ENCODE peak calls at places on chromosomes 5 and 9, in ten cellular contexts. One of them, this sample, is unnamed.

GRCh38 chr5:171801-172331 is 19.4 kb upstream of the LRRC14B start:
- DNase-seq in psoas muscle: peak
- DNase-seq in SK-N-SH: no peak
- DNase-seq in IMR-90: no peak
- DNase-seq in coronary artery: peak
- DNase-seq in mammary epithelial cell: no peak
- DNase-seq in astrocyte of the spinal cord: no peak
- DNase-seq in uterus: no peak
- DNase-seq in choroid plexus epithelial cell: no peak
- DNase-seq in MM.1S: no peak
- DNase-seq in this sample: no peak

GRCh38 chr9:135971892-135972291 is 10.7 kb upstream of the UBAC1 start:
- DNase-seq in psoas muscle: no peak
- DNase-seq in SK-N-SH: no peak
- DNase-seq in IMR-90: no peak
- DNase-seq in coronary artery: no peak
- DNase-seq in mammary epithelial cell: peak
- DNase-seq in astrocyte of the spinal cord: no peak
- DNase-seq in uterus: no peak
- DNase-seq in choroid plexus epithelial cell: peak
- DNase-seq in MM.1S: peak
- DNase-seq in this sample: no peak

GRCh38 chr5:9361835-9362234 is 184.0 kb downstream of the SEMA5A start:
- DNase-seq in psoas muscle: no peak
- DNase-seq in SK-N-SH: peak
- DNase-seq in IMR-90: peak
- DNase-seq in coronary artery: no peak
- DNase-seq in mammary epithelial cell: peak
- DNase-seq in astrocyte of the spinal cord: peak
- DNase-seq in uterus: peak
- DNase-seq in choroid plexus epithelial cell: peak
- DNase-seq in MM.1S: peak
- DNase-seq in this sample: no peak

GRCh38 chr9:109769250-109769649 is 10.7 kb upstream of the PALM2AKAP2 start:
- DNase-seq in psoas muscle: no peak
- DNase-seq in SK-N-SH: no peak
- DNase-seq in IMR-90: no peak
- DNase-seq in coronary artery: no peak
- DNase-seq in mammary epithelial cell: no peak
- DNase-seq in astrocyte of the spinal cord: peak
- DNase-seq in uterus: no peak
- DNase-seq in choroid plexus epithelial cell: no peak
- DNase-seq in MM.1S: no peak
- DNase-seq in this sample: no peak

GRCh38 chr5:135851907-135852805 is 17.7 kb downstream of the SLC25A48 start:
- DNase-seq in psoas muscle: no peak
- DNase-seq in SK-N-SH: no peak
- DNase-seq in IMR-90: no peak
- DNase-seq in coronary artery: no peak
- DNase-seq in mammary epithelial cell: no peak
- DNase-seq in astrocyte of the spinal cord: no peak
- DNase-seq in uterus: no peak
- DNase-seq in choroid plexus epithelial cell: no peak
- DNase-seq in MM.1S: no peak
- DNase-seq in this sample: no peak

GRCh38 chr5:175821790-175822211 is 49.6 kb upstream of the CPLX2 start:
- DNase-seq in psoas muscle: no peak
- DNase-seq in SK-N-SH: no peak
- DNase-seq in IMR-90: no peak
- DNase-seq in coronary artery: no peak
- DNase-seq in mammary epithelial cell: peak
- DNase-seq in astrocyte of the spinal cord: no peak
- DNase-seq in uterus: no peak
- DNase-seq in choroid plexus epithelial cell: no peak
- DNase-seq in MM.1S: no peak
- DNase-seq in this sample: no peak

GRCh38 chr9:132249690-132250089 is 87.8 kb downstream of the NTNG2 start:
- DNase-seq in psoas muscle: peak
- DNase-seq in SK-N-SH: no peak
- DNase-seq in IMR-90: no peak
- DNase-seq in coronary artery: no peak
- DNase-seq in mammary epithelial cell: no peak
- DNase-seq in astrocyte of the spinal cord: no peak
- DNase-seq in uterus: no peak
- DNase-seq in choroid plexus epithelial cell: no peak
- DNase-seq in MM.1S: no peak
- DNase-seq in this sample: no peak

GRCh38 chr5:65837139-65837538 is 89.2 kb upstream of the ERBIN start:
- DNase-seq in psoas muscle: no peak
- DNase-seq in SK-N-SH: no peak
- DNase-seq in IMR-90: peak
- DNase-seq in coronary artery: no peak
- DNase-seq in mammary epithelial cell: peak
- DNase-seq in astrocyte of the spinal cord: peak
- DNase-seq in uterus: no peak
- DNase-seq in choroid plexus epithelial cell: peak
- DNase-seq in MM.1S: no peak
- DNase-seq in this sample: no peak

GRCh38 chr9:124452326-124452725 is 2.1 kb downstream of the ADGRD2 start:
- DNase-seq in psoas muscle: no peak
- DNase-seq in SK-N-SH: peak
- DNase-seq in IMR-90: no peak
- DNase-seq in coronary artery: no peak
- DNase-seq in mammary epithelial cell: no peak
- DNase-seq in astrocyte of the spinal cord: no peak
- DNase-seq in uterus: no peak
- DNase-seq in choroid plexus epithelial cell: no peak
- DNase-seq in MM.1S: no peak
- DNase-seq in this sample: no peak

GRCh38 chr9:117178596-117179111 is 236.2 kb downstream of the ASTN2 start:
- DNase-seq in psoas muscle: no peak
- DNase-seq in SK-N-SH: peak
- DNase-seq in IMR-90: peak
- DNase-seq in coronary artery: no peak
- DNase-seq in mammary epithelial cell: no peak
- DNase-seq in astrocyte of the spinal cord: peak
- DNase-seq in uterus: no peak
- DNase-seq in choroid plexus epithelial cell: peak
- DNase-seq in MM.1S: no peak
- DNase-seq in this sample: no peak

GRCh38 chr9:92147030-92147853 is 32.0 kb upstream of the SPTLC1 start:
- DNase-seq in psoas muscle: no peak
- DNase-seq in SK-N-SH: no peak
- DNase-seq in IMR-90: peak
- DNase-seq in coronary artery: no peak
- DNase-seq in mammary epithelial cell: peak
- DNase-seq in astrocyte of the spinal cord: peak
- DNase-seq in uterus: peak
- DNase-seq in choroid plexus epithelial cell: peak
- DNase-seq in MM.1S: no peak
- DNase-seq in this sample: peak

GRCh38 chr9:16135916-16136315 is 583.1 kb downstream of the CCDC171 start:
- DNase-seq in psoas muscle: no peak
- DNase-seq in SK-N-SH: no peak
- DNase-seq in IMR-90: no peak
- DNase-seq in coronary artery: no peak
- DNase-seq in mammary epithelial cell: no peak
- DNase-seq in astrocyte of the spinal cord: no peak
- DNase-seq in uterus: no peak
- DNase-seq in choroid plexus epithelial cell: peak
- DNase-seq in MM.1S: no peak
- DNase-seq in this sample: no peak

GRCh38 chr9:18489861-18490260 is 15.9 kb downstream of the ADAMTSL1 start:
- DNase-seq in psoas muscle: no peak
- DNase-seq in SK-N-SH: no peak
- DNase-seq in IMR-90: peak
- DNase-seq in coronary artery: no peak
- DNase-seq in mammary epithelial cell: no peak
- DNase-seq in astrocyte of the spinal cord: peak
- DNase-seq in uterus: no peak
- DNase-seq in choroid plexus epithelial cell: peak
- DNase-seq in MM.1S: no peak
- DNase-seq in this sample: no peak

GRCh38 chr9:114619205-114619758 is 8.2 kb downstream of the TMEM268 start:
- DNase-seq in psoas muscle: no peak
- DNase-seq in SK-N-SH: no peak
- DNase-seq in IMR-90: no peak
- DNase-seq in coronary artery: no peak
- DNase-seq in mammary epithelial cell: peak
- DNase-seq in astrocyte of the spinal cord: no peak
- DNase-seq in uterus: no peak
- DNase-seq in choroid plexus epithelial cell: no peak
- DNase-seq in MM.1S: peak
- DNase-seq in this sample: no peak

DNA sequence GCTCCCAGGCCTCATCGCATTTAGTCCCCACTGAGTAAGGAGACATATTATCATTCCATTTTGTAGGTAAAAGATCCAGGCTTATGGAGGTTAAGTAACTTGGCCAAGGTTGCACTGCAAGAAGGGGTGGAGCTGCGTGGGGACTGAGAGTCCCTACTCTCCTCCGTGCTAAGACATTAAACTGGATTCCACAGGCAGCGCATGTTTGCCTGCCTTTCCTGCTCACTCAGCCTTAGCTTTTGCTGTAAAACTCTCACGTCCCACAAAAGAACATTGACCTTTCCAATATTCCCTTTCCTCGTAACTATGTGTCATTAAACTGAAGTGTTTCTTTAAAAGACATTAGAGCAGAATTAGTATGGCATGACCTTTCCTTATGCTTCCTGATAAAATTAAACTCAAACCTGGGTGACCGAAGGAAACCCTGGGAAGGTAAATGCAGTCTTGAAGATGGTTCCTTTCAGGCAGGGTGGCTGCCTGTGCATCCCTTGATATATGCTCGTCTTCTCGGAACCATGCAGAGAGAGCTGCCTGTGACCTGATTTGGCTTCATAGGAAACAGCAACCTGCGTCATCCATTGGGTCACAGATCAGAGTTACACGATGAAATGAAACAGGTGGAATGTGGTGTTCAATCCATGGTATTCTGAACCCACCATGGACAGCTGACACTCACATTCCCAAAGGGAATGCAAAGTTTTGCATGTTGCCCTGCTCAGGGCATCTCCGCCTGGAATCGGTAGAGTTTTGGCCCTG is 85.9 kb downstream of the TMEM252 start:
- DNase-seq in psoas muscle: no peak
- DNase-seq in SK-N-SH: no peak
- DNase-seq in IMR-90: no peak
- DNase-seq in coronary artery: no peak
- DNase-seq in mammary epithelial cell: no peak
- DNase-seq in astrocyte of the spinal cord: no peak
- DNase-seq in uterus: no peak
- DNase-seq in choroid plexus epithelial cell: no peak
- DNase-seq in MM.1S: no peak
- DNase-seq in this sample: no peak
- H3K4me3 ChIP-seq in psoas muscle: no peak
- H3K4me3 ChIP-seq in SK-N-SH: no peak
- H3K4me3 ChIP-seq in IMR-90: no peak
- H3K4me3 ChIP-seq in coronary artery: no peak
- H3K4me3 ChIP-seq in mammary epithelial cell: no peak
- H3K4me3 ChIP-seq in astrocyte of the spinal cord: no peak
- H3K4me3 ChIP-seq in uterus: no peak
- H3K4me3 ChIP-seq in choroid plexus epithelial cell: no peak
- H3K4me3 ChIP-seq in MM.1S: no peak
- H3K4me3 ChIP-seq in this sample: no peak

GRCh38 chr9:105901514-105902109 is 207.3 kb downstream of the TMEM38B start:
- DNase-seq in psoas muscle: peak
- DNase-seq in SK-N-SH: peak
- DNase-seq in IMR-90: peak
- DNase-seq in coronary artery: no peak
- DNase-seq in mammary epithelial cell: peak
- DNase-seq in astrocyte of the spinal cord: peak
- DNase-seq in uterus: no peak
- DNase-seq in choroid plexus epithelial cell: peak
- DNase-seq in MM.1S: peak
- DNase-seq in this sample: no peak
- TF ChIP-seq CTCF in psoas muscle: peak
- TF ChIP-seq CTCF in SK-N-SH: peak
- TF ChIP-seq CTCF in IMR-90: peak
- TF ChIP-seq CTCF in coronary artery: no peak
- TF ChIP-seq CTCF in mammary epithelial cell: peak
- TF ChIP-seq CTCF in astrocyte of the spinal cord: peak
- TF ChIP-seq CTCF in uterus: peak
- TF ChIP-seq CTCF in choroid plexus epithelial cell: peak
- TF ChIP-seq CTCF in MM.1S: peak
- TF ChIP-seq CTCF in this sample: peak

GRCh38 chr9:113503131-113503541 is 39.6 kb downstream of the RGS3 start:
- DNase-seq in psoas muscle: no peak
- DNase-seq in SK-N-SH: no peak
- DNase-seq in IMR-90: no peak
- DNase-seq in coronary artery: no peak
- DNase-seq in mammary epithelial cell: no peak
- DNase-seq in astrocyte of the spinal cord: no peak
- DNase-seq in uterus: no peak
- DNase-seq in choroid plexus epithelial cell: no peak
- DNase-seq in MM.1S: no peak
- DNase-seq in this sample: no peak

GRCh38 chr9:113503613-113504230 is 40.2 kb downstream of the RGS3 start:
- DNase-seq in psoas muscle: no peak
- DNase-seq in SK-N-SH: no peak
- DNase-seq in IMR-90: peak
- DNase-seq in coronary artery: no peak
- DNase-seq in mammary epithelial cell: no peak
- DNase-seq in astrocyte of the spinal cord: no peak
- DNase-seq in uterus: no peak
- DNase-seq in choroid plexus epithelial cell: no peak
- DNase-seq in MM.1S: no peak
- DNase-seq in this sample: no peak

GRCh38 chr9:113505963-113506624 is 42.6 kb downstream of the RGS3 start:
- DNase-seq in psoas muscle: no peak
- DNase-seq in SK-N-SH: no peak
- DNase-seq in IMR-90: no peak
- DNase-seq in coronary artery: no peak
- DNase-seq in mammary epithelial cell: no peak
- DNase-seq in astrocyte of the spinal cord: no peak
- DNase-seq in uterus: no peak
- DNase-seq in choroid plexus epithelial cell: no peak
- DNase-seq in MM.1S: no peak
- DNase-seq in this sample: no peak

GRCh38 chr9:113507256-113507655 is 43.7 kb downstream of the RGS3 start:
- DNase-seq in psoas muscle: no peak
- DNase-seq in SK-N-SH: no peak
- DNase-seq in IMR-90: no peak
- DNase-seq in coronary artery: no peak
- DNase-seq in mammary epithelial cell: no peak
- DNase-seq in astrocyte of the spinal cord: no peak
- DNase-seq in uterus: no peak
- DNase-seq in choroid plexus epithelial cell: no peak
- DNase-seq in MM.1S: no peak
- DNase-seq in this sample: no peak

GRCh38 chr9:113504725-113505590 is 41.4 kb downstream of the RGS3 start:
- DNase-seq in psoas muscle: no peak
- DNase-seq in SK-N-SH: no peak
- DNase-seq in IMR-90: no peak
- DNase-seq in coronary artery: no peak
- DNase-seq in mammary epithelial cell: no peak
- DNase-seq in astrocyte of the spinal cord: no peak
- DNase-seq in uterus: no peak
- DNase-seq in choroid plexus epithelial cell: peak
- DNase-seq in MM.1S: no peak
- DNase-seq in this sample: no peak
- H3K4me3 ChIP-seq in psoas muscle: peak
- H3K4me3 ChIP-seq in SK-N-SH: no peak
- H3K4me3 ChIP-seq in IMR-90: no peak
- H3K4me3 ChIP-seq in coronary artery: peak
- H3K4me3 ChIP-seq in mammary epithelial cell: no peak
- H3K4me3 ChIP-seq in astrocyte of the spinal cord: no peak
- H3K4me3 ChIP-seq in uterus: no peak
- H3K4me3 ChIP-seq in choroid plexus epithelial cell: no peak
- H3K4me3 ChIP-seq in MM.1S: no peak
- H3K4me3 ChIP-seq in this sample: no peak

GRCh38 chr5:20231040-20231439 is 243.0 kb upstream of the CDH18 start:
- DNase-seq in psoas muscle: no peak
- DNase-seq in SK-N-SH: no peak
- DNase-seq in IMR-90: peak
- DNase-seq in coronary artery: no peak
- DNase-seq in mammary epithelial cell: no peak
- DNase-seq in astrocyte of the spinal cord: peak
- DNase-seq in uterus: no peak
- DNase-seq in choroid plexus epithelial cell: no peak
- DNase-seq in MM.1S: no peak
- DNase-seq in this sample: no peak
- TF ChIP-seq CTCF in psoas muscle: no peak
- TF ChIP-seq CTCF in SK-N-SH: peak
- TF ChIP-seq CTCF in IMR-90: peak
- TF ChIP-seq CTCF in coronary artery: no peak
- TF ChIP-seq CTCF in mammary epithelial cell: no peak
- TF ChIP-seq CTCF in astrocyte of the spinal cord: no peak
- TF ChIP-seq CTCF in uterus: no peak
- TF ChIP-seq CTCF in choroid plexus epithelial cell: peak
- TF ChIP-seq CTCF in MM.1S: no peak
- TF ChIP-seq CTCF in this sample: peak

This sample was measured in retinal pigment epithelial cell.